ENCODE peak calls at places on chromosomes 5 and 9, in seven cellular contexts. H is esophagus squamous epithelium, F is thoracic aorta, E is PC-9, S is psoas muscle, M is astrocyte, Y is mammary epithelial cell. B is an unnamed sample.

GRCh38 chr5:167920589-167920988 is 370.9 kb upstream of the WWC1 start:
- DNase-seq in H (no peak), Y (peak; percentile 22), S (no peak), M (no peak), E (peak; percentile 75), F (no peak), B (no peak)

GRCh38 chr5:66410056-66410455 is 186.1 kb upstream of the MAST4 start:
- DNase-seq in Y (no peak), H (no peak), F (no peak), S (no peak), M (no peak), E (no peak), B (no peak)

GRCh38 chr9:108271646-108272349 is 584.0 kb downstream of the ACTL7B start:
- DNase-seq in F (no peak), S (no peak), E (peak; percentile 89), H (no peak), Y (peak; percentile 82), M (peak; percentile 75), B (no peak)

GRCh38 chr5:157167219-157167621 is 1.2 kb upstream of the GARIN3 start:
- DNase-seq in F (no peak), E (no peak), S (no peak), M (peak; percentile 66), Y (peak; percentile 25), H (no peak), B (no peak)

GRCh38 chr9:95139121-95139520 is 178.4 kb downstream of the FANCC start:
- DNase-seq in S (no peak), Y (no peak), E (no peak), M (no peak), F (no peak), H (no peak), B (no peak)

GRCh38 chr5:105639511-105639910 is 2031.2 kb downstream of the EFNA5 start:
- DNase-seq in S (no peak), F (no peak), H (no peak), Y (no peak), E (no peak), M (no peak), B (no peak)

GRCh38 chr9:85027870-85028269 is 358.3 kb downstream of the NTRK2 start:
- DNase-seq in F (no peak), H (no peak), Y (no peak), S (no peak), M (no peak), E (no peak), B (no peak)

GRCh38 chr9:82706781-82707180 is 356.2 kb downstream of the RASEF start:
- DNase-seq in M (no peak), F (no peak), S (no peak), Y (peak; percentile 21), H (no peak), E (no peak), B (no peak)

GRCh38 chr9:86720893-86721698 is 226.2 kb downstream of the GAS1 start:
- DNase-seq in M (peak; percentile 66), S (peak; percentile 31), H (no peak), E (peak; percentile 89), F (no peak), Y (peak; percentile 58), B (no peak)

GRCh38 chr9:129102791-129103594 is 7.6 kb downstream of the CRAT start:
- DNase-seq in F (no peak), Y (peak; percentile 57), S (peak; percentile 67), E (peak; percentile 60), H (no peak), M (no peak), B (peak; percentile 79)

GRCh38 chr9:89536618-89537017 is 38.7 kb upstream of the SEMA4D start:
- DNase-seq in E (no peak), H (no peak), F (no peak), M (no peak), S (no peak), Y (no peak), B (no peak)

GRCh38 chr5:104361932-104362331 is 799.3 kb upstream of the NUDT12 start:
- DNase-seq in E (no peak), M (no peak), S (no peak), Y (no peak), H (no peak), F (no peak), B (no peak)

GRCh38 chr5:139747583-139748504 is 47.8 kb upstream of the PSD2 start:
- DNase-seq in F (peak; percentile 41), H (no peak), S (peak; percentile 60), M (peak; percentile 44), Y (no peak), E (no peak), B (peak; percentile 69)

GRCh38 chr5:146947181-146947941 is 68.8 kb upstream of the PPP2R2B start:
- DNase-seq in Y (peak; percentile 11), S (no peak), H (no peak), M (no peak), F (no peak), E (no peak), B (peak; percentile 22)

GRCh38 chr9:75455444-75455921 is 367.2 kb downstream of the OSTF1 start:
- DNase-seq in Y (peak; percentile 7), H (no peak), E (peak; percentile 40), F (no peak), M (peak; percentile 5), S (no peak), B (no peak)

GRCh38 chr9:75454043-75454442 is 365.7 kb downstream of the OSTF1 start:
- DNase-seq in F (no peak), Y (no peak), H (no peak), S (no peak), E (no peak), M (no peak), B (no peak)

GRCh38 chr9:75461188-75461587 is 372.9 kb downstream of the OSTF1 start:
- DNase-seq in H (no peak), F (no peak), M (no peak), S (no peak), Y (no peak), E (no peak), B (no peak)

GRCh38 chr9:75454891-75455290 is 366.6 kb downstream of the OSTF1 start:
- DNase-seq in S (no peak), M (no peak), H (no peak), E (no peak), F (no peak), Y (no peak), B (no peak)

DNA sequence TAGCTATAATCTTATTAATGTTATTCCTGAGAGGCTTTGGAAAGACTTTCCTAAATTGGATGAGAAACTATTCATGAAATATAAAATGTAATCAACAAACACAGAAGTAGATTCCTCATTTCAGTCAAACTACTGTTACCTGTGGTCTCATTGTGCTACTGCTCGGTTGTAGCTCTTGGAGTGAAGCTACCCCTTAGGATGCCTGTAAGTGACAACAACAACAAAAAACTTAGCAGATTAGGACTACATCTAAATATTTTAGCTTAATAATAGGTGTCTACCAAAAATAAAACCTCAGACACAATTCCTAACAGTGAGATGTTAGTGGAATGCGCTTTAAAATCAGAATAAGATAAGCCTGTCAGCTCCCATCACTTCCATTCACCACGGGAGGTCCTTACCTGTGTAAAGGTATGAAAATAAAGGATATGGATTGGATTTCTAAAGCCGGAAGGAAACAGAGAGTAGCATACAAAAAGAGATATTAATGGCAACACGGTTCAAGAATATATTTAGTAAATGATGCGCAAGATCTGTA is 369.2 kb downstream of the OSTF1 start:
- DNase-seq in S (no peak), E (no peak), M (no peak), Y (no peak), F (no peak), H (no peak), B (no peak)
- H3K9me3 ChIP-seq in S (no peaks in the 10 kb centered on the region), E (no peaks in the 10 kb centered on the region), M (no peaks in the 10 kb centered on the region), Y (no peaks in the 10 kb centered on the region), F (no peaks in the 10 kb centered on the region), H (no peaks in the 10 kb centered on the region), B (no peaks in the 10 kb centered on the region)

GRCh38 chr5:956178-956761 is 52.3 kb upstream of the NKD2 start:
- DNase-seq in E (no peak), M (no peak), S (no peak), Y (no peak), H (no peak), F (no peak), B (no peak)

GRCh38 chr5:959581-960531 is 48.7 kb upstream of the NKD2 start:
- DNase-seq in E (no peak), S (no peak), F (no peak), Y (no peak), H (no peak), M (no peak), B (peak; percentile 36)

GRCh38 chr5:957730-958485 is 50.7 kb upstream of the NKD2 start:
- DNase-seq in F (no peak), M (no peak), Y (no peak), H (no peak), S (no peak), E (no peak), B (no peak)

GRCh38 chr5:958701-959571 is 49.7 kb upstream of the NKD2 start:
- DNase-seq in E (no peak), Y (peak; percentile 72), F (no peak), S (peak; percentile 77), M (peak; percentile 70), H (no peak), B (peak; percentile 55)

DNA sequence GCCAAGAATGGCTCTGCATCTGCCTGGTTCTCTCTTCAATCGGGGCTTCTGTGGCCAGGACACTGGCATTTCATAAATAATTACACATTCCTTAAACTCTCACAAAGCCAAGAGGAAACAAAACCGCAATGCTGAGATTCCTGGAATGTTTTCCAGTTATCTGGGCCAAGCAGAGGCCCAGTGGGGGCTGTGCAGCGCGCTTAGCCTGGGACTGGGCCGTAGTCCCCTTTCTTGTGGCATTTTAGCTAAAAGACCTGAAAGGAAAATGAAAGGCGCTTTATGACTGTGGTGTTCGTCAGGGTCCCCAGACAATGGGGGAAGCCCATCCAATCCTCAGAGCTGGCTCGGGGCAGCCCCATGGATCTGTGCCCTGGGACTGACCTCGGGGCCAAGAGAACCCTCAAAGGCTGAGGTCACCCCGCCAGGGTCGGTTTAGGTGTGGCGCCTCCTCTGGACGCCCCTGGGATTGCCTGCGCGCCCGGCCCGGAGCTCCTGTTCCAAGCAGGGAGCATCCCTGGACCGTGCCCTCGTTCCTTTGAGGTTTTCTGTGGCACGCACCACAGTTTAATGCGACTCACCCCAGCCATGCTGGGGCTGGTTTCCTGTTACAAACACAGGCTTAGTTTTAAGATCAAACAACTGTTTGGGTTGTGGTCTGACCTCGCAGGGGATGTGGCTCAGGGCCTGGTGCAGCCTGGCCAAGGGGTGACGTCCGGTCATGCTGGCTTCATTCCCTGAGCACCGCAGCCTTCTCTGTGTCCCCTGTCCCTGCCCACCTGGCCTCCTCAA is 51.5 kb upstream of the NKD2 start:
- DNase-seq in H (no peak), F (no peak), Y (peak; percentile 46), E (peak; percentile 63), M (peak; percentile 92), S (peak; percentile 45), B (peak; percentile 73)
- H3K4me3 ChIP-seq in H (no peak overlapping the region), F (peak overlapping the region; percentile 5), Y (no peak overlapping the region), E (no peak overlapping the region), M (no peak overlapping the region), S (no peak overlapping the region), B (no peak overlapping the region)

GRCh38 chr9:63817622-63818518 is 1467.1 kb downstream of the FOXD4L5 start:
- DNase-seq in H (no peak), Y (no peak), S (peak; percentile 43), F (no peak), E (peak; percentile 44), M (peak; percentile 9), B (peak; percentile 39)
- H3K9me3 ChIP-seq in H (peaks cover 15% of the 10 kb centered on the region), Y (peaks cover 5% of the 10 kb centered on the region), S (no peaks in the 10 kb centered on the region), F (peaks cover 16% of the 10 kb centered on the region), E (no peaks in the 10 kb centered on the region), M (peaks cover 5% of the 10 kb centered on the region), B (no peaks in the 10 kb centered on the region)

DNA sequence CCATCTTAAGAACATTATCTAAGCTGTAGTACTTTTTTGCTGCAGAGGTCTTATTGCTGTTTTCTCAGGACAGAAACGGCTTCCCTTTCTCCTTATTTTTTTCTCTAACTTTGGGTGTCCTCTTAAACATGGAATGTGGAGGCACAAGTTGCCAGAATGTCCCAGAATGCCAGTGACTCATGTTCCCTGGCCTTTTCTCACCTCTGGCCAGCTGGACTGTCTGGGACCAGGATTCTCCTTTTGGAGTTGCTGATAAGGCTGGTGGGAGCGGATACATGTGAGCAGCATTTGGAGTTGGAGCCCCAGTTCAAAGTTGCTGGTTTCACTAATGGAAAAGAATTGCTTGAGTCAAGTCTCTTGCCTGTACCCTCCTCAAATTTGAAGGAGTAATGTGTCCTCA is 112.8 kb downstream of the ARHGAP26 start:
- DNase-seq in F (no peak), E (no peak), S (peak; percentile 35), Y (no peak), M (peak; percentile 67), H (no peak), B (peak; percentile 76)
- H3K4me3 ChIP-seq in F (no peak overlapping the region), E (no peak overlapping the region), S (no peak overlapping the region), Y (no peak overlapping the region), M (no peak overlapping the region), H (no peak overlapping the region), B (no peak overlapping the region)